ENCODE peak calls at places on chromosomes 11 and 22, in five cellular contexts. One of them, this sample, is unnamed.

GRCh38 chr11:66221726-66222236 is 46.7 kb upstream of the RAB1B start:
- DNase-seq in cardiac muscle cell: no peak
- DNase-seq in H9: peak
- DNase-seq in RWPE1: no peak
- DNase-seq in T-cell: no peak
- DNase-seq in this sample: no peak

GRCh38 chr11:69984457-69985261 is 93.5 kb upstream of the ANO1 start:
- DNase-seq in cardiac muscle cell: peak
- DNase-seq in H9: peak
- DNase-seq in RWPE1: no peak
- DNase-seq in T-cell: no peak
- DNase-seq in this sample: peak

GRCh38 chr22:30600925-30601324 is 6.0 kb upstream of the TCN2 start:
- DNase-seq in RWPE1: no peak
- DNase-seq in T-cell: no peak
- DNase-seq in cardiac muscle cell: no peak
- DNase-seq in H9: no peak
- DNase-seq in this sample: no peak

GRCh38 chr11:9230291-9230690 is 34.9 kb downstream of the DENND5A start:
- DNase-seq in H9: peak
- DNase-seq in RWPE1: no peak
- DNase-seq in cardiac muscle cell: no peak
- DNase-seq in T-cell: no peak
- DNase-seq in this sample: no peak

GRCh38 chr11:111414267-111414931 is 35.3 kb upstream of the POU2AF1 start:
- DNase-seq in cardiac muscle cell: no peak
- DNase-seq in T-cell: no peak
- DNase-seq in H9: no peak
- DNase-seq in RWPE1: no peak
- DNase-seq in this sample: no peak

GRCh38 chr11:131109256-131109655 is 193.0 kb upstream of the SNX19 start:
- DNase-seq in H9: no peak
- DNase-seq in RWPE1: peak
- DNase-seq in cardiac muscle cell: no peak
- DNase-seq in T-cell: no peak
- DNase-seq in this sample: no peak

GRCh38 chr11:129813216-129813791 is 2.3 kb upstream of the TMEM45B start:
- DNase-seq in RWPE1: no peak
- DNase-seq in cardiac muscle cell: no peak
- DNase-seq in T-cell: no peak
- DNase-seq in H9: no peak
- DNase-seq in this sample: no peak

GRCh38 chr11:92838655-92839334 is 130.7 kb upstream of the MTNR1B start:
- DNase-seq in cardiac muscle cell: peak
- DNase-seq in H9: peak
- DNase-seq in T-cell: no peak
- DNase-seq in RWPE1: no peak
- DNase-seq in this sample: no peak

GRCh38 chr11:57277845-57278720 is 41.0 kb upstream of the APLNR start:
- DNase-seq in cardiac muscle cell: peak
- DNase-seq in T-cell: no peak
- DNase-seq in RWPE1: peak
- DNase-seq in H9: peak
- DNase-seq in this sample: peak

GRCh38 chr11:65833297-65834030 is at the start of gene SNX32:
- DNase-seq in H9: peak
- DNase-seq in T-cell: peak
- DNase-seq in RWPE1: peak
- DNase-seq in cardiac muscle cell: peak
- DNase-seq in this sample: peak

GRCh38 chr11:125645871-125646270 is 20.9 kb downstream of the CHEK1 start:
- DNase-seq in H9: no peak
- DNase-seq in T-cell: no peak
- DNase-seq in cardiac muscle cell: no peak
- DNase-seq in RWPE1: no peak
- DNase-seq in this sample: no peak

GRCh38 chr22:20966883-20967696 is at the start of gene AIFM3:
- DNase-seq in T-cell: no peak
- DNase-seq in H9: no peak
- DNase-seq in RWPE1: no peak
- DNase-seq in cardiac muscle cell: no peak
- DNase-seq in this sample: no peak

GRCh38 chr11:35126000-35126878 is 12.7 kb upstream of the CD44 start:
- DNase-seq in cardiac muscle cell: no peak
- DNase-seq in H9: no peak
- DNase-seq in T-cell: no peak
- DNase-seq in RWPE1: no peak
- DNase-seq in this sample: no peak

GRCh38 chr11:123419720-123420466 is 10.2 kb upstream of the GRAMD1B start:
- DNase-seq in cardiac muscle cell: no peak
- DNase-seq in T-cell: no peak
- DNase-seq in RWPE1: no peak
- DNase-seq in H9: no peak
- DNase-seq in this sample: no peak

GRCh38 chr11:21475276-21475675 is 717.6 kb upstream of the ANO5 start:
- DNase-seq in H9: no peak
- DNase-seq in cardiac muscle cell: no peak
- DNase-seq in T-cell: no peak
- DNase-seq in RWPE1: no peak
- DNase-seq in this sample: no peak

GRCh38 chr11:95337972-95338429 is 107.0 kb upstream of the SESN3 start:
- DNase-seq in cardiac muscle cell: no peak
- DNase-seq in H9: no peak
- DNase-seq in RWPE1: no peak
- DNase-seq in T-cell: no peak
- DNase-seq in this sample: no peak

GRCh38 chr22:45572444-45572843 is 69.8 kb downstream of the FBLN1 start:
- DNase-seq in RWPE1: peak
- DNase-seq in H9: no peak
- DNase-seq in cardiac muscle cell: no peak
- DNase-seq in T-cell: no peak
- DNase-seq in this sample: no peak

GRCh38 chr11:90288207-90288821 is 65.5 kb upstream of the CHORDC1 start:
- DNase-seq in T-cell: no peak
- DNase-seq in cardiac muscle cell: peak
- DNase-seq in H9: no peak
- DNase-seq in RWPE1: peak
- DNase-seq in this sample: peak

This sample was measured in NCI-H2227 treated with DMSO at 0.1 percent for 48 hours.